ENCODE peak calls at places on chromosomes 7 and 10, in ten cellular contexts. C, H, U, Y, F, Z, R, J, E and K are unnamed samples.

GRCh38 chr7:45479781-45480180 is 94.4 kb upstream of the ADCY1 start:
- DNase-seq in C (no peak), H (no peak), U (no peak), E (no peak), F (no peak), Y (no peak), Z (no peak), J (no peak), R (no peak), K (no peak)

GRCh38 chr10:43773736-43774135 is 125.1 kb upstream of the ZNF32 start:
- DNase-seq in C (no peak), J (no peak), Z (no peak), U (no peak), R (no peak), H (no peak), F (no peak), Y (no peak), E (no peak), K (no peak)

GRCh38 chr7:17301491-17302101 is 3.1 kb downstream of the AHR start:
- DNase-seq in R (no peak), C (peak), U (no peak), E (peak), F (no peak), Y (no peak), H (peak), J (no peak), Z (peak), K (peak)

GRCh38 chr7:103317009-103317408 is 19.8 kb downstream of the PMPCB start:
- DNase-seq in F (no peak), J (no peak), U (no peak), Z (no peak), Y (no peak), H (no peak), E (no peak), R (no peak), C (no peak), K (no peak)

GRCh38 chr10:133281628-133282372 is 5.1 kb upstream of the ADAM8 start:
- DNase-seq in C (no peak), Z (no peak), H (no peak), E (no peak), R (no peak), U (no peak), F (no peak), Y (no peak), J (no peak), K (no peak)

GRCh38 chr10:105974803-105975456 is 1189.6 kb downstream of the SORCS1 start:
- DNase-seq in J (peak), F (peak), C (peak), E (peak), U (no peak), Y (peak), H (no peak), Z (no peak), R (no peak), K (peak)

GRCh38 chr10:31912289-31912688 is 16.3 kb downstream of the ARHGAP12 start:
- DNase-seq in E (peak), Y (peak), J (peak), H (no peak), R (no peak), Z (no peak), U (no peak), C (no peak), F (no peak), K (no peak)

GRCh38 chr7:151233111-151233701 is 923 bp downstream of the CHPF2 start:
- DNase-seq in H (no peak), R (no peak), U (peak), Y (peak), J (peak), E (peak), F (no peak), Z (peak), C (no peak), K (peak)

GRCh38 chr7:118352854-118353453 is 128.4 kb downstream of the ANKRD7 start:
- DNase-seq in J (peak), E (peak), R (no peak), C (peak), U (no peak), H (no peak), Y (no peak), F (no peak), Z (no peak), K (peak)

GRCh38 chr10:35470535-35470934 is 134.2 kb downstream of the CCNY start:
- DNase-seq in E (peak), R (no peak), C (peak), F (peak), Y (no peak), J (peak), U (no peak), H (no peak), Z (no peak), K (peak)

GRCh38 chr7:47236480-47237208 is 345.3 kb downstream of the TNS3 start:
- DNase-seq in Z (no peak), R (no peak), Y (no peak), U (no peak), J (peak), F (no peak), H (no peak), C (no peak), E (no peak), K (no peak)

GRCh38 chr10:83582407-83583095 is 556.8 kb upstream of the GHITM start:
- DNase-seq in F (no peak), R (no peak), H (no peak), J (no peak), Z (no peak), Y (no peak), U (no peak), E (no peak), C (no peak), K (no peak)

GRCh38 chr10:126124923-126125322 is 228.6 kb downstream of the FANK1 start:
- DNase-seq in E (peak), C (no peak), H (no peak), Z (no peak), F (no peak), Y (no peak), U (no peak), R (no peak), J (peak), K (no peak)